ENCODE peak calls at places on chromosome 5, in five cellular contexts. Q, I, Y, E and U are unnamed samples.

GRCh38 chr5:69105996-69106906 is 12.4 kb downstream of the SLC30A5 start:
- DNase-seq in Q (no peak), I (no peak), Y (no peak), E (no peak), U (no peak)

GRCh38 chr5:173512637-173513435 is 103.6 kb downstream of the BOD1 start:
- DNase-seq in Q (no peak), I (no peak), Y (no peak), E (no peak), U (no peak)

GRCh38 chr5:173479711-173480110 is 136.7 kb downstream of the BOD1 start:
- DNase-seq in Q (no peak), I (no peak), Y (no peak), E (peak; percentile 21), U (peak; percentile 54)

GRCh38 chr5:142390303-142390840 is 65.6 kb upstream of the SPRY4 start:
- DNase-seq in Q (no peak), I (no peak), Y (no peak), E (no peak), U (no peak)

GRCh38 chr5:172816887-172817418 is 17.1 kb upstream of the ERGIC1 start:
- DNase-seq in Q (no peak), I (no peak), Y (peak; percentile 78), E (peak; percentile 73), U (peak; percentile 70)

GRCh38 chr5:106019271-106019670 is 1651.5 kb downstream of the EFNA5 start:
- DNase-seq in Q (no peak), I (no peak), Y (no peak), E (peak; percentile 86), U (peak; percentile 69)

GRCh38 chr5:9316733-9317132 is 229.1 kb downstream of the SEMA5A start:
- DNase-seq in Q (no peak), I (no peak), Y (no peak), E (no peak), U (no peak)

GRCh38 chr5:172178301-172179031 is 9.6 kb downstream of the STK10 start:
- DNase-seq in Q (no peak), I (peak; percentile 86), Y (no peak), E (no peak), U (no peak)

GRCh38 chr5:177434942-177435738 is 8.7 kb downstream of the GRK6 start:
- DNase-seq in Q (no peak), I (no peak), Y (peak; percentile 78), E (no peak), U (no peak)

GRCh38 chr5:127858116-127858784 is 155.1 kb downstream of the CCDC192 start:
- DNase-seq in Q (no peak), I (no peak), Y (no peak), E (no peak), U (peak; percentile 44)

GRCh38 chr5:91955610-91956009 is 572.5 kb upstream of the ARRDC3 start:
- DNase-seq in Q (no peak), I (peak; percentile 62), Y (peak; percentile 4), E (no peak), U (peak; percentile 12)
- H3K4me3 ChIP-seq in Q (no peak overlapping the region), I (no peak overlapping the region), Y (no peak overlapping the region), E (no peak overlapping the region), U (no peak overlapping the region)

DNA sequence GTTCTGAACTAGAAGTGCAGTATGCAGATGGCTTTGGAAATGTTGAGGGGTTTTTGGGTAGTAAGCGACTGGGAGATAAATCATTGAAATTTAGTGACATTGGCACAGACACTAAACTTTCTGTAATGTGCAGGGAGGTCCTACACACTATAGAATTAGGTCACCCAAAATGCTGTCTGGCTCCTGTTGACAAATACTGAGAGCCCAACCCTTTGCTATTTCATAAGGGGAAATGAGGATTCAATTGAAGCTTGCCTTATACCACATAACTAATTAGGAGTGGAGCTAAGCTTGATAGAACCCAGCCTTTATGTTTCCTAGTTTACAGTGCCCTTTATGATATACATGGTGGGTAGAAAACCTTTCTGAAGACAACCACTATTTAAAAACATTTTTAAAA is 22.6 kb downstream of the HMGXB3 start:
- DNase-seq in Q (no peak), I (no peak), Y (no peak), E (no peak), U (no peak)
- H3K27ac ChIP-seq in Q (no peak overlapping the region), I (no peak overlapping the region), Y (peak overlapping the region; percentile 0), E (no peak overlapping the region), U (peak overlapping the region; percentile 79)

GRCh38 chr5:122200894-122201293 is 71.5 kb downstream of the ZNF474 start:
- DNase-seq in Q (no peak), I (no peak), Y (no peak), E (no peak), U (no peak)

GRCh38 chr5:122200456-122200855 is 71.1 kb downstream of the ZNF474 start:
- DNase-seq in Q (no peak), I (no peak), Y (no peak), E (no peak), U (no peak)

GRCh38 chr5:122192477-122192876 is 63.1 kb downstream of the ZNF474 start:
- DNase-seq in Q (no peak), I (no peak), Y (no peak), E (no peak), U (no peak)

GRCh38 chr5:122192883-122193496 is 63.6 kb downstream of the ZNF474 start:
- DNase-seq in Q (peak; percentile 85), I (no peak), Y (peak; percentile 70), E (peak; percentile 81), U (peak; percentile 46)

GRCh38 chr5:122195784-122196394 is 66.5 kb downstream of the ZNF474 start:
- DNase-seq in Q (peak; percentile 73), I (no peak), Y (peak; percentile 54), E (peak; percentile 79), U (no peak)
- TF ChIP-seq CTCF in Q (peak; percentile 78), I (peak; percentile 36), Y (peak; percentile 67), E (peak; percentile 87), U (peak; percentile 86)

GRCh38 chr5:143403357-143403606 is 204 bp downstream of the NR3C1 start:
- DNase-seq in Q (no peak), I (no peak), Y (no peak), E (no peak), U (no peak)
- H3K4me3 ChIP-seq in Q (peak overlapping the region; percentile 98), I (peak overlapping the region; percentile 76), Y (peak overlapping the region; percentile 65), E (peak overlapping the region; percentile 93), U (peak overlapping the region; percentile 92)

DNA sequence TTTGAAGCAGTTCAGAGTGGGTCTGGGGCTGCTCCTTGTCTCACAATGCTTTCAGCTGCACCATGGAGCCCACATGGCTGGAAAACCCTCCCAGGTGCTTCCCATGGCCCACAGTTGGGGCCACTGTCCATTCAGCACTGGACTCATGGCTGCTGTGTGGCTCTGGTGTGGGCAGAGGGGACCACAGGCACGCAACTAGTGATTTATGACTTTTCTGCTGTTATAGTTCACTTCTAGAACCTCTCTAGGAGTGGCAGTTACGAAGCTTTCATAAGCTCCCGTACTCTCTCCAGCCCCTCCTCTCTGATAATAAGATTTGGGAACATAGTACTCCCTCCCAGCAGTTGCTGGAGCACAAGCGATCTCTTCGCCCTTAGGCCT is 29.0 kb downstream of the GLRA1 start:
- DNase-seq in Q (no peak), I (no peak), Y (no peak), E (no peak), U (peak; percentile 40)
- H3K27ac ChIP-seq in Q (peak overlapping the region; percentile 0), I (no peak overlapping the region), Y (no peak overlapping the region), E (no peak overlapping the region), U (peak overlapping the region; percentile 68)

GRCh38 chr5:158635565-158635964 is 464.2 kb downstream of the EBF1 start:
- DNase-seq in Q (no peak), I (no peak), Y (no peak), E (no peak), U (no peak)
- TF ChIP-seq CTCF in Q (no peak), I (no peak), Y (no peak), E (no peak), U (no peak)